ENCODE peak calls at places on chromosomes 16 and 17, in eight cellular contexts. Y is prostate gland, E is esophagus squamous epithelium, S is lower leg skin, T is endothelial cell of umbilical vein, H is IMR-90, M is HepG2, P is heart left ventricle. W is an unnamed sample.

GRCh38 chr16:85436636-85437160 is 176.4 kb upstream of the GSE1 start:
- DNase-seq in T (no peak), E (no peak), P (no peak), M (no peak), H (no peak), S (peak; percentile 92), Y (peak; percentile 31), W (no peak)

GRCh38 chr16:89359296-89360147 is 130.8 kb downstream of the ANKRD11 start:
- DNase-seq in S (no peak), T (peak; percentile 67), H (no peak), E (no peak), P (no peak), M (no peak), Y (no peak), W (no peak)

GRCh38 chr17:19397556-19398041 is 10.6 kb upstream of the MFAP4 start:
- DNase-seq in S (peak; percentile 83), T (no peak), E (no peak), H (no peak), M (peak; percentile 49), P (no peak), Y (no peak), W (no peak)

GRCh38 chr17:57954421-57955182 is 610 bp downstream of the CUEDC1 start:
- DNase-seq in E (no peak), H (peak; percentile 46), S (peak; percentile 96), M (no peak), Y (peak; percentile 59), P (peak; percentile 93), T (peak; percentile 34), W (peak; percentile 88)

GRCh38 chr16:53732296-53732929 is 28.5 kb downstream of the FTO start:
- DNase-seq in S (no peak), H (peak; percentile 58), T (peak; percentile 97), Y (no peak), E (no peak), M (no peak), P (no peak), W (no peak)

GRCh38 chr16:10753670-10754069 is 10.0 kb downstream of the NUBP1 start:
- DNase-seq in S (no peak), H (no peak), P (no peak), Y (no peak), M (no peak), E (no peak), T (no peak), W (no peak)

GRCh38 chr17:49616546-49617205 is 41.0 kb downstream of the NXPH3 start:
- DNase-seq in S (peak; percentile 90), Y (no peak), M (no peak), E (no peak), T (no peak), P (peak; percentile 75), H (no peak), W (no peak)

GRCh38 chr17:42101513-42102292 is 3.4 kb upstream of the ZNF385C start:
- DNase-seq in E (no peak), M (peak; percentile 65), T (peak; percentile 78), S (peak; percentile 92), P (peak; percentile 78), Y (peak; percentile 48), H (peak; percentile 57), W (peak; percentile 93)

GRCh38 chr17:7186241-7186640 is 7.1 kb upstream of the ASGR1 start:
- DNase-seq in P (no peak), T (no peak), M (peak; percentile 61), E (no peak), S (no peak), H (no peak), Y (no peak), W (no peak)

GRCh38 chr16:72947379-72948237 is 100.3 kb downstream of the ZFHX3 start:
- DNase-seq in E (no peak), Y (no peak), S (no peak), H (no peak), P (no peak), T (no peak), M (peak; percentile 79), W (no peak)

GRCh38 chr17:1179635-1180433 is at the start of gene ABR:
- DNase-seq in P (peak; percentile 65), H (peak; percentile 26), M (no peak), T (peak; percentile 40), S (peak; percentile 91), E (no peak), Y (peak; percentile 50), W (peak; percentile 59)

GRCh38 chr17:78748730-78749317 is 33.2 kb downstream of the CYTH1 start:
- DNase-seq in S (peak; percentile 96), Y (peak; percentile 41), M (peak; percentile 83), H (peak; percentile 24), P (peak; percentile 74), T (peak; percentile 10), E (peak; percentile 32), W (peak; percentile 26)
- TF ChIP-seq POLR2A in S (no peak), Y (peak; percentile 29), M (peak; percentile 24), H (no peak), P (no peak), T (no peak), E (no peak), W (no peak)

GRCh38 chr16:56109205-56109604 is 82.1 kb upstream of the GNAO1 start:
- DNase-seq in H (no peak), E (no peak), M (no peak), S (no peak), T (no peak), Y (no peak), P (no peak), W (no peak)

GRCh38 chr16:56111100-56111499 is 80.2 kb upstream of the GNAO1 start:
- DNase-seq in T (no peak), S (no peak), E (no peak), P (no peak), H (no peak), M (no peak), Y (no peak), W (no peak)

GRCh38 chr16:56106527-56106926 is 84.8 kb upstream of the GNAO1 start:
- DNase-seq in P (no peak), M (no peak), Y (no peak), H (no peak), E (no peak), T (no peak), S (no peak), W (no peak)

GRCh38 chr16:56108724-56109123 is 82.6 kb upstream of the GNAO1 start:
- DNase-seq in E (no peak), P (no peak), H (no peak), S (no peak), M (no peak), Y (no peak), T (no peak), W (no peak)

DNA sequence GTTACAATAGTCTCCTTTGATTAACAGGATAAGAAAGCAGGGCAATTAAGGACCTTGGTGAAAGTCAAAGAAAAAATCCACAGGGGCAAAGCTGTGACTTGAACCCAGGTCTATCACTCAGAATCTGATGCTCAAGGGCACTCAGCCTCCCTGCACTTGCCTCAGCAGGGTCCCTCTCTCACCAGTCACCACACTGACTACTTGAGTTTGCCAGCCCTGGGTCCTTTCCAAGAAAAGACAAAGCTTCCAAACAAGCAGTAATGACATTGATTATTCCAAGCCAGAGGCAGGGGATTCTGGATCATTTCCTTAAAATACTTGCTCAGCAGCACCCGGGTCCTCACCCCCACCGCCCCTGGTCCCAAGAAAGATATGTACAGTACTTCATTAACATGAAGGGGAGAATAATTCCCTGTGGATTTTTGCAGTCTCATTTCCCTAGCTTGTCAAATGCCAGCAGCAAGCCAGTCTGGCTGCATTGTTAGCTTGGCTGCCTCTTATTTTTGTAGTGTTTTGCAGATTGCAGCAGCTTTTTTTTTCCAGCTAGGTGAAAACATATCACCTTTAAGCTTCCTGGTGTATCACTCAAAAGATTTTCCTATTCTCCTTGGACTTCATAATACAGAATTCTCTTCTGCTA is 83.2 kb upstream of the GNAO1 start:
- DNase-seq in Y (no peak), M (no peak), T (no peak), H (no peak), E (no peak), S (no peak), P (no peak), W (no peak)
- TF ChIP-seq POLR2A in Y (no peak), M (no peak), T (no peak), H (no peak), E (no peak), S (no peak), P (no peak), W (no peak)

GRCh38 chr17:30334421-30334820 is 564 bp upstream of the TMIGD1 start:
- DNase-seq in H (no peak), P (no peak), E (no peak), T (no peak), Y (no peak), M (no peak), S (no peak), W (no peak)

GRCh38 chr17:30333503-30334240 is at the start of gene TMIGD1:
- DNase-seq in T (no peak), H (no peak), M (no peak), Y (peak; percentile 53), P (no peak), S (peak; percentile 62), E (no peak), W (no peak)

GRCh38 chr17:30336369-30337171 is 2.7 kb upstream of the TMIGD1 start:
- DNase-seq in P (no peak), S (no peak), T (peak; percentile 64), E (no peak), M (peak; percentile 95), Y (no peak), H (peak; percentile 59), W (no peak)

GRCh38 chr17:30340957-30341356 is 7.1 kb upstream of the TMIGD1 start:
- DNase-seq in Y (no peak), H (no peak), S (no peak), M (no peak), P (no peak), E (no peak), T (peak; percentile 79), W (no peak)

GRCh38 chr17:30337393-30337999 is 3.6 kb upstream of the TMIGD1 start:
- DNase-seq in H (no peak), P (no peak), E (no peak), Y (no peak), T (no peak), M (peak; percentile 90), S (peak; percentile 31), W (no peak)
- TF ChIP-seq POLR2A in H (no peak), P (no peak), E (no peak), Y (no peak), T (no peak), M (peak; percentile 82), S (no peak), W (no peak)

GRCh38 chr16:28923652-28924398 is 1.2 kb downstream of the RABEP2 start:
- DNase-seq in S (no peak), M (peak; percentile 81), Y (no peak), T (no peak), E (no peak), H (no peak), P (no peak), W (no peak)
- TF ChIP-seq POLR2A in S (no peak), M (peak; percentile 52), Y (no peak), T (no peak), E (no peak), H (no peak), P (no peak), W (no peak)

GRCh38 chr16:87464691-87465300 is 28.0 kb downstream of the ZCCHC14 start:
- DNase-seq in M (no peak), P (peak; percentile 84), H (peak; percentile 96), T (no peak), S (peak; percentile 95), E (no peak), Y (no peak), W (peak; percentile 69)
- TF ChIP-seq POLR2A in M (no peak), P (no peak), H (peak; percentile 73), T (no peak), S (no peak), E (peak; percentile 19), Y (no peak), W (no peak)

W was measured in H54.